ENCODE peak calls at places on chromosomes 1 and 21, in eight cellular contexts. S is cardiac muscle cell, J is endothelial cell of umbilical vein, Z is astrocyte of the spinal cord, A is psoas muscle, I is OCI-LY7, P is skeletal muscle cell, C is A673. T is an unnamed sample.

GRCh38 chr1:59116920-59117542 is 179.9 kb upstream of the FGGY start:
- DNase-seq in S (no peak), I (no peak), C (peak), J (no peak), P (no peak), A (peak), Z (peak), T (no peak)

GRCh38 chr1:213457097-213457680 is 406.1 kb downstream of the RPS6KC1 start:
- DNase-seq in J (no peak), Z (no peak), P (no peak), I (no peak), C (no peak), S (no peak), A (peak), T (peak)

GRCh38 chr1:43805340-43805739 is 98.0 kb downstream of the ST3GAL3 start:
- DNase-seq in C (no peak), P (no peak), A (no peak), Z (no peak), S (no peak), J (no peak), I (no peak), T (no peak)

GRCh38 chr1:65979145-65979544 is 186.4 kb downstream of the PDE4B start:
- DNase-seq in I (no peak), P (no peak), Z (peak), J (no peak), A (no peak), C (no peak), S (peak), T (no peak)

GRCh38 chr1:210072129-210072528 is 134.1 kb downstream of the SYT14 start:
- DNase-seq in S (no peak), C (peak), A (no peak), P (no peak), J (no peak), I (no peak), Z (peak), T (no peak)

GRCh38 chr1:2449636-2450454 is 26.2 kb upstream of the PLCH2 start:
- DNase-seq in A (no peak), S (no peak), P (no peak), Z (no peak), C (no peak), I (no peak), J (no peak), T (no peak)

GRCh38 chr1:38117444-38117887 is 70.9 kb upstream of the POU3F1 start:
- DNase-seq in Z (no peak), J (no peak), P (no peak), A (no peak), C (no peak), I (no peak), S (no peak), T (no peak)

GRCh38 chr1:49102752-49103151 is 326.1 kb upstream of the BEND5 start:
- DNase-seq in J (no peak), C (no peak), S (no peak), A (no peak), I (no peak), P (peak), Z (peak), T (no peak)

GRCh38 chr1:167186771-167187170 is 33.9 kb upstream of the POU2F1 start:
- DNase-seq in P (no peak), S (no peak), Z (no peak), C (no peak), J (no peak), I (no peak), A (no peak), T (no peak)

GRCh38 chr1:230394741-230395140 is 31.4 kb downstream of the PGBD5 start:
- DNase-seq in J (no peak), S (no peak), I (no peak), A (no peak), Z (no peak), C (no peak), P (no peak), T (no peak)

GRCh38 chr1:56915960-56916359 is 49.9 kb downstream of the C8B start:
- DNase-seq in P (no peak), S (no peak), J (no peak), A (no peak), Z (no peak), I (no peak), C (no peak), T (no peak)

GRCh38 chr1:164155337-164155850 is 403.6 kb upstream of the PBX1 start:
- DNase-seq in A (no peak), S (no peak), J (peak), I (no peak), P (no peak), Z (no peak), C (peak), T (no peak)

GRCh38 chr1:1552263-1552639 is 11.8 kb upstream of the TMEM240 start:
- DNase-seq in P (no peak), C (no peak), J (no peak), A (no peak), S (no peak), I (no peak), Z (no peak), T (no peak)

GRCh38 chr1:42214447-42214871 is 49.9 kb upstream of the GUCA2A start:
- DNase-seq in A (no peak), J (peak), I (no peak), C (no peak), S (no peak), P (peak), Z (peak), T (no peak)

GRCh38 chr1:153958961-153959260 is 499 bp upstream of the CRTC2 start:
- DNase-seq in J (no peak), C (no peak), Z (no peak), S (no peak), I (no peak), P (no peak), A (peak), T (no peak)

GRCh38 chr1:67274623-67275325 is 32.9 kb upstream of the IL12RB2 start:
- DNase-seq in A (no peak), P (no peak), Z (no peak), I (no peak), S (no peak), J (no peak), C (no peak), T (no peak)

GRCh38 chr1:12159826-12160225 is 7.0 kb upstream of the TNFRSF1B start:
- DNase-seq in J (no peak), I (no peak), S (no peak), Z (no peak), A (no peak), P (no peak), C (no peak), T (no peak)

GRCh38 chr21:15164678-15165303 is 100.0 kb upstream of the NRIP1 start:
- DNase-seq in I (no peak), Z (no peak), C (no peak), S (no peak), P (no peak), J (no peak), A (no peak), T (no peak)

GRCh38 chr1:13465515-13465914 is 48.3 kb downstream of the LRRC38 start:
- DNase-seq in S (no peak), Z (no peak), P (no peak), I (no peak), A (no peak), J (no peak), C (no peak), T (no peak)

GRCh38 chr1:30407030-30407861 is 316.1 kb downstream of the MATN1 start:
- DNase-seq in Z (no peak), J (no peak), S (no peak), A (no peak), I (no peak), C (peak), P (no peak), T (no peak)

GRCh38 chr1:214330240-214330639 is 49.3 kb downstream of the SMYD2 start:
- DNase-seq in I (no peak), J (no peak), Z (no peak), C (no peak), P (no peak), A (no peak), S (no peak), T (no peak)

GRCh38 chr1:228278432-228278941 is 70.6 kb downstream of the OBSCN start:
- DNase-seq in Z (no peak), A (no peak), I (no peak), P (no peak), C (no peak), J (no peak), S (no peak), T (no peak)

GRCh38 chr1:117120774-117121588 is 568 bp downstream of the TRIM45 start:
- DNase-seq in I (no peak), Z (no peak), A (no peak), J (no peak), C (peak), P (no peak), S (no peak), T (no peak)

GRCh38 chr1:200150721-200151120 is 123.2 kb downstream of the NR5A2 start:
- DNase-seq in I (no peak), A (no peak), S (no peak), Z (peak), P (peak), C (no peak), J (no peak), T (no peak)

GRCh38 chr1:244791061-244791460 is 44.4 kb upstream of the COX20 start:
- DNase-seq in J (no peak), Z (no peak), C (no peak), A (no peak), P (no peak), S (no peak), I (no peak), T (no peak)

GRCh38 chr1:44417351-44418021 is 12.4 kb downstream of the RNF220 start:
- DNase-seq in J (peak), S (peak), P (no peak), I (no peak), A (no peak), Z (peak), C (no peak), T (no peak)

GRCh38 chr1:41246568-41246967 is 4.5 kb upstream of the SCMH1 start:
- DNase-seq in C (no peak), S (no peak), I (no peak), P (no peak), Z (no peak), A (no peak), J (no peak), T (no peak)

DNA sequence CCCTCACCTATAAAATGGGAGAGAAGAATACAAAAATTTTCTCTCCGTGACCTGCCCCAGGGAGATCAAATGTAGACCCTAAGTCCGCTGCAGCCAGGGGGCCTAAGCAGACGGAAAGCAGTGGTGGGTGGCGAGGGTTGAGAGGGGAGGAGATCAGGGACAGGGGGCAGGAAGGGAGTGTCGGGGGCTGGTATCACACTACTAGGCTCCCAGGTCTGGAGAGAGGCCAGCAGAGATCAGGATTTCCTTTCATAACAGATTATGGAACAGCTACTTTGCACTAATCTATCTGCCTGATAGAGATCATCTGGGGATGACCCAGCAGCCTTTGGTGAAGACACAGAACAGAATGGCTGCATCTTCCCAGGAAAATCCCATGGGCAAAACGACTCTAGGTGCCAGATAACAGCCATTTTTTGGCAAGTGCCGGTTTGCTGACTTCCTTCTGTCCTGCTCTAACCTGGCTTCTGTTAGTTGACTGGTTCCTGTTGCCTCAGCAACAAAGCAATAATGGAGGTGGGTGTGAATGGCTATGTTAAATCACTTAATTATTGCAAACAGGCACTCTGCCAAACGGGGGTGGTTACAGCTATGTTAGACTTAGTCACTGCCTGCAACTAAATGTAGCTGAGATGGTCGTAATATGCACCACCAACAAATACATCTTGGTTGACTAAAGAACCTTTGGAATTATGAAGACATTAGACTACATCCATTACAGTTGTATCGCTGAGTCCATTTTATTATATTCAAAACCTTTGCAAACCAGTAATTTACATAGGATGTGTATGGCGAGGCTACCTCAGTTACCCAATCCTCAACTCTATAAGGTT is 30.0 kb upstream of the EPS8L3 start:
- DNase-seq in P (peak), S (no peak), A (no peak), I (no peak), J (peak), Z (peak), C (peak), T (no peak)
- H3K4me3 ChIP-seq in P (no peak), S (no peak), A (no peak), I (no peak), J (no peak), Z (no peak), C (no peak), T (no peak)

GRCh38 chr1:243229526-243229925 is 25.6 kb downstream of the CEP170 start:
- DNase-seq in P (no peak), I (no peak), A (no peak), S (no peak), Z (no peak), J (no peak), C (no peak), T (no peak)
- H3K4me3 ChIP-seq in P (no peak), I (no peak), A (no peak), S (no peak), Z (no peak), J (no peak), C (no peak), T (no peak)

DNA sequence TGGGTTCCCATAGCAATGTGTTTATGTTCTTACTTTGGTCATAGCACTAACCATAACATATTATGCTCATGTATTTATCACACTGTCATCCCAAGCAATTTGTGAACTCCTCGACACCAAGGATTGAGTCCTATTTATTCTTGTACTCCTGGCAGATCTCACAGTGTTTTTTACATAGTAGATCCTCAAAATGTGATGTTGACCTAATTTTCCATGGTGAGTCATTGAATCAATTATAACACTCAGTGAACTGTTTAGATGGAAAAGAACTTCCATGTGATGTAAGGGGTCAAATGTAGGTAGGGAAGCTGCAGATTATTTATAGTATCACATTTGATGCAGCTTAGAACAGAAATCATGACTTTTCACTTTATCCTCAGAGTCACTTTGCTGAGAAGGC is 281.9 kb upstream of the ADAMTS5 start:
- DNase-seq in S (no peak), I (no peak), P (no peak), J (no peak), A (no peak), C (no peak), Z (peak), T (no peak)
- H3K4me3 ChIP-seq in S (no peak), I (no peak), P (no peak), J (no peak), A (no peak), C (no peak), Z (no peak), T (no peak)

DNA sequence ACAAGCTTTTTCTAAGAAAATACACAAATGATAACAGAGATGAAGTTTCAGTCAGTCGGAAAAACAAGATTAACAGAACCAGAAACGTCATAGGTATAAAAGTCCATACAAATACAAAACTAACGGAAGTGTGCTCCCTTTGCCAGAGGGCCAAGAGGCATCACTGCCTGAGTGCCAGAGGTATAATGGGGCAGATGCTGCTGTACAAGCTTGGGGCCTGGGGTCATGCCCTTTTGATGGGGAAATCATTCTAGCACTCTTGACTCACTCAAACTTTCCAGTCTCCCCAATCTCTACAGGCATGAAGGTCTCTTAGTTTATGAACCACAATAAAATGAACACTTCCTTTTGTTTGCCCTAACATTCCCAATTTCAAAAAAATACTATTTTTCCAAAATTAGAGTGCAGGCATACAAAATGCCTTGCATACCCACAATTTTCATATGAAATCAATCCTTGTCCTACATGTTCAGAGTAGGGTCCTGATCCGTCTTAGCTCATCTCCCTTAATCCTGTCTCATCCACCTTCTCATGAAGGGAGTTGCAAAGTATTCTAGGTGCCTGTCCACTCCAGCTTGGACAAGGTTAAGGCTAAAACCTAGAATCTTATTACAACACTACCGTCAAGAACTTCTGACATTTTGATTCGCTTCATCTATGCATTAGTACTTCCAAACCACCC is 1.5 kb downstream of the RPL22 start:
- DNase-seq in I (no peak), A (no peak), J (no peak), Z (no peak), S (no peak), P (no peak), C (no peak), T (no peak)
- H3K4me3 ChIP-seq in I (peak), A (peak), J (peak), Z (peak), S (peak), P (peak), C (peak), T (peak)

GRCh38 chr1:162632234-162632666 is at the start of gene DDR2:
- DNase-seq in Z (peak), C (peak), P (peak), I (no peak), A (peak), S (no peak), J (peak), T (peak)
- H3K4me3 ChIP-seq in Z (peak), C (peak), P (peak), I (no peak), A (peak), S (peak), J (peak), T (peak)

GRCh38 chr1:112395832-112396667 is at the start of gene CTTNBP2NL:
- DNase-seq in I (peak), S (peak), C (peak), A (peak), J (peak), P (peak), Z (peak), T (peak)

GRCh38 chr1:112395261-112395831 is 668 bp upstream of the CTTNBP2NL start:
- DNase-seq in J (peak), A (no peak), Z (no peak), P (no peak), S (peak), I (no peak), C (no peak), T (no peak)

GRCh38 chr1:112393634-112393976 is 2.4 kb upstream of the CTTNBP2NL start:
- DNase-seq in C (no peak), A (peak), I (no peak), S (no peak), J (peak), P (no peak), Z (peak), T (no peak)

GRCh38 chr1:112396668-112397025 is 633 bp downstream of the CTTNBP2NL start:
- DNase-seq in J (peak), P (no peak), Z (peak), A (no peak), I (peak), S (peak), C (peak), T (no peak)

DNA sequence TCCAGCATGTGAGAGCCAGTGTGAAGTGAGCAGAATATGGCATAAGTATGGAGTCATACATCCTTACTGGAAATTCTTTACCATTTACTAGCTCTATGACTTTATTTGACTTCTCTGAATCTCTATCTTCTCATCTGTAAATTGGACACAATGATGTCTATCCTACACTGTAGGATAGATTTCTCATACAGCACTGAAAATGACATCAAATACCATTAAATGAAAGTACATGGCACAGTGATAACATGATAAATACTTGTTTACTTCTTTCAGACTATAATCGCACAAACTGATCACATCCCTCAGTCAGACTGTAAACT is 1.3 kb upstream of the CTTNBP2NL start:
- DNase-seq in C (no peak), A (no peak), Z (no peak), I (no peak), J (no peak), P (no peak), S (no peak), T (no peak)
- H3K4me3 ChIP-seq in C (peak), A (peak), Z (peak), I (no peak), J (peak), P (peak), S (no peak), T (peak)

GRCh38 chr1:170661646-170662411 is 2.1 kb upstream of the PRRX1 start:
- DNase-seq in Z (peak), P (no peak), A (peak), J (peak), S (peak), I (no peak), C (peak), T (no peak)

GRCh38 chr1:170662561-170662971 is 1.4 kb upstream of the PRRX1 start:
- DNase-seq in I (no peak), S (no peak), A (no peak), P (no peak), Z (peak), J (no peak), C (no peak), T (no peak)

GRCh38 chr1:170659404-170660035 is 4.4 kb upstream of the PRRX1 start:
- DNase-seq in J (no peak), S (no peak), Z (no peak), C (no peak), A (no peak), P (no peak), I (no peak), T (no peak)

GRCh38 chr1:170660281-170660713 is 3.6 kb upstream of the PRRX1 start:
- DNase-seq in I (no peak), A (no peak), P (no peak), Z (no peak), S (peak), C (no peak), J (no peak), T (no peak)

GRCh38 chr1:170660874-170661645 is 2.9 kb upstream of the PRRX1 start:
- DNase-seq in P (no peak), I (no peak), J (peak), Z (peak), A (peak), S (peak), C (no peak), T (no peak)
- H3K4me3 ChIP-seq in P (peak), I (no peak), J (peak), Z (peak), A (peak), S (peak), C (no peak), T (peak)

GRCh38 chr1:155049651-155050559 is 1.2 kb upstream of the ADAM15 start:
- DNase-seq in J (no peak), A (no peak), Z (peak), I (no peak), P (no peak), C (peak), S (no peak), T (no peak)
- H3K4me3 ChIP-seq in J (peak), A (peak), Z (peak), I (peak), P (peak), C (peak), S (peak), T (peak)